ENCODE peak calls at places on chromosomes 7 and 10, in six cellular contexts. L is SW480; G is stimulated activated CD8-positive, alpha-beta memory T cell treated with anti-CD3 and anti-CD28 coated beads, Interleukin-4, amount 100 ng/mL, for 1 hour; T is ovary; X is pancreas; P is stimulated activated CD4-positive, alpha-beta T cell treated with anti-CD3 and anti-CD28 coated beads, TNF-alpha, amount 100 ng/mL, for 4 hours. E is an unnamed sample.
A peak's percentile ranks its signal among the peaks of the same experiment; 100 is the strongest.

GRCh38 chr10:11488126-11488525 is 123.3 kb downstream of the USP6NL start:
- DNase-seq in L (no peak), G (no peak), T (no peak), X (no peak), P (no peak), E (peak; percentile 20)

GRCh38 chr10:126646101-126646500 is 24.4 kb downstream of the C10orf90 start:
- DNase-seq in L (no peak), G (no peak), T (no peak), X (no peak), P (no peak), E (peak; percentile 74)

GRCh38 chr7:41207141-41207540 is 495.7 kb downstream of the INHBA start:
- DNase-seq in L (no peak), G (no peak), T (no peak), X (no peak), P (no peak), E (no peak)

GRCh38 chr10:59833810-59834209 is 72.5 kb downstream of the CCDC6 start:
- DNase-seq in L (peak; percentile 1), G (no peak), T (no peak), X (no peak), P (no peak), E (no peak)

GRCh38 chr7:3282457-3282856 is 18.6 kb upstream of the SDK1 start:
- DNase-seq in L (no peak), G (no peak), T (no peak), X (no peak), P (no peak), E (no peak)

GRCh38 chr10:120480065-120480600 is 23.1 kb downstream of the PLPP4 start:
- DNase-seq in L (peak; percentile 20), G (no peak), T (no peak), X (no peak), P (no peak), E (peak; percentile 53)

GRCh38 chr7:24227603-24228359 is 56.2 kb upstream of the NPY start:
- DNase-seq in L (no peak), G (no peak), T (no peak), X (no peak), P (no peak), E (no peak)

GRCh38 chr10:13614530-13615332 is 28.0 kb downstream of the PRPF18 start:
- DNase-seq in L (no peak), G (no peak), T (no peak), X (no peak), P (no peak), E (peak; percentile 37)

GRCh38 chr7:123682690-123683089 is 27.0 kb downstream of the LMOD2 start:
- DNase-seq in L (peak; percentile 62), G (no peak), T (no peak), X (no peak), P (no peak), E (peak; percentile 88)

GRCh38 chr7:129367700-129368388 is 66.4 kb upstream of the STRIP2 start:
- DNase-seq in L (peak; percentile 56), G (peak; percentile 41), T (peak; percentile 75), X (peak; percentile 89), P (peak; percentile 60), E (peak; percentile 94)

GRCh38 chr10:132065491-132066105 is at the start of gene JAKMIP3:
- DNase-seq in L (peak; percentile 88), G (no peak), T (peak; percentile 69), X (peak; percentile 65), P (no peak), E (peak; percentile 95)

GRCh38 chr7:46210467-46210866 is 289.4 kb upstream of the IGFBP3 start:
- DNase-seq in L (no peak), G (no peak), T (no peak), X (no peak), P (no peak), E (peak; percentile 53)

GRCh38 chr10:93436577-93436976 is 45.6 kb downstream of the MYOF start:
- DNase-seq in L (peak; percentile 53), G (no peak), T (peak; percentile 59), X (no peak), P (no peak), E (peak; percentile 98)

GRCh38 chr7:44218418-44219201 is 17.8 kb downstream of the YKT6 start:
- DNase-seq in L (no peak), G (no peak), T (no peak), X (peak; percentile 50), P (no peak), E (no peak)

GRCh38 chr7:2757361-2757903 is 69.4 kb downstream of the AMZ1 start:
- DNase-seq in L (peak; percentile 66), G (no peak), T (no peak), X (no peak), P (no peak), E (peak; percentile 32)

GRCh38 chr7:100897111-100897608 is 1.5 kb upstream of the ACHE start:
- DNase-seq in L (no peak), G (peak; percentile 44), T (peak; percentile 71), X (peak; percentile 86), P (no peak), E (no peak)

GRCh38 chr7:131424219-131424822 is 96.6 kb downstream of the MKLN1 start:
- DNase-seq in L (peak; percentile 48), G (no peak), T (no peak), X (no peak), P (no peak), E (peak; percentile 69)

GRCh38 chr10:70622981-70623844 is 20.7 kb upstream of the PRF1 start:
- DNase-seq in L (no peak), G (no peak), T (no peak), X (no peak), P (no peak), E (peak; percentile 28)

GRCh38 chr10:77541944-77542343 is 95.7 kb downstream of the KCNMA1 start:
- DNase-seq in L (no peak), G (no peak), T (no peak), X (no peak), P (no peak), E (no peak)

GRCh38 chr10:9038146-9038714 is 983.7 kb downstream of the GATA3 start:
- DNase-seq in L (no peak), G (no peak), T (no peak), X (no peak), P (no peak), E (no peak)

GRCh38 chr7:143263266-143264195 is at the start of gene GSTK1:
- DNase-seq in L (peak; percentile 74), G (peak; percentile 64), T (peak; percentile 81), X (peak; percentile 88), P (peak; percentile 69), E (peak; percentile 69)

GRCh38 chr7:51482976-51483375 is 166.4 kb upstream of the COBL start:
- DNase-seq in L (no peak), G (no peak), T (no peak), X (no peak), P (no peak), E (no peak)

GRCh38 chr10:84160663-84161362 is 12.8 kb upstream of the GPR15LG start:
- DNase-seq in L (no peak), G (no peak), T (no peak), X (no peak), P (no peak), E (no peak)

GRCh38 chr7:43040461-43040860 is 72.0 kb upstream of the HECW1 start:
- DNase-seq in L (no peak), G (no peak), T (no peak), X (no peak), P (no peak), E (no peak)

GRCh38 chr7:39909526-39909925 is 40.5 kb upstream of the CDK13 start:
- DNase-seq in L (no peak), G (no peak), T (no peak), X (no peak), P (no peak), E (no peak)

GRCh38 chr10:66964946-66965345 is 39.1 kb downstream of the LRRTM3 start:
- DNase-seq in L (no peak), G (no peak), T (peak; percentile 28), X (no peak), P (no peak), E (no peak)

GRCh38 chr7:151166629-151167196 is 781 bp downstream of the GBX1 start:
- DNase-seq in L (no peak), G (no peak), T (no peak), X (no peak), P (no peak), E (no peak)

GRCh38 chr10:78572565-78572964 is 496.2 kb upstream of the ZMIZ1 start:
- DNase-seq in L (no peak), G (no peak), T (no peak), X (no peak), P (no peak), E (no peak)

E was measured in choroid plexus epithelial cell.